ENCODE peak calls at places on chromosomes 12 and 14, in seven cellular contexts. One of them, this sample, is unnamed.

GRCh38 chr12:45989857-45990467 is 412 bp downstream of the SCAF11 start:
- DNase-seq in aorta: peak; percentile 89
- DNase-seq in neural progenitor cell: peak; percentile 72
- DNase-seq in psoas muscle: peak; percentile 72
- DNase-seq in uterus: peak; percentile 60
- DNase-seq in thoracic aorta: peak; percentile 6
- DNase-seq in AG04450: no peak
- DNase-seq in this sample: peak; percentile 75

GRCh38 chr14:92322516-92322915 is 449 bp upstream of the SLC24A4 start:
- DNase-seq in aorta: no peak
- DNase-seq in neural progenitor cell: peak; percentile 34
- DNase-seq in psoas muscle: no peak
- DNase-seq in uterus: no peak
- DNase-seq in thoracic aorta: no peak
- DNase-seq in AG04450: no peak
- DNase-seq in this sample: no peak

GRCh38 chr12:47786662-47786974 is 13.6 kb downstream of the SLC48A1 start:
- DNase-seq in aorta: no peak
- DNase-seq in neural progenitor cell: no peak
- DNase-seq in psoas muscle: no peak
- DNase-seq in uterus: no peak
- DNase-seq in thoracic aorta: no peak
- DNase-seq in AG04450: no peak
- DNase-seq in this sample: no peak

GRCh38 chr14:54106802-54107377 is 150.3 kb upstream of the BMP4 start:
- DNase-seq in aorta: no peak
- DNase-seq in neural progenitor cell: peak; percentile 24
- DNase-seq in psoas muscle: no peak
- DNase-seq in uterus: no peak
- DNase-seq in thoracic aorta: no peak
- DNase-seq in AG04450: no peak
- DNase-seq in this sample: no peak

GRCh38 chr12:122991623-122992275 is 11.3 kb downstream of the ARL6IP4 start:
- DNase-seq in aorta: no peak
- DNase-seq in neural progenitor cell: no peak
- DNase-seq in psoas muscle: peak; percentile 13
- DNase-seq in uterus: no peak
- DNase-seq in thoracic aorta: no peak
- DNase-seq in AG04450: no peak
- DNase-seq in this sample: no peak

GRCh38 chr14:33728010-33728498 is 222.8 kb downstream of the EGLN3 start:
- DNase-seq in aorta: no peak
- DNase-seq in neural progenitor cell: no peak
- DNase-seq in psoas muscle: no peak
- DNase-seq in uterus: no peak
- DNase-seq in thoracic aorta: no peak
- DNase-seq in AG04450: no peak
- DNase-seq in this sample: no peak

GRCh38 chr12:88628856-88629509 is 48.7 kb upstream of the KITLG start:
- DNase-seq in aorta: no peak
- DNase-seq in neural progenitor cell: no peak
- DNase-seq in psoas muscle: no peak
- DNase-seq in uterus: no peak
- DNase-seq in thoracic aorta: no peak
- DNase-seq in AG04450: no peak
- DNase-seq in this sample: no peak

GRCh38 chr14:36505193-36505815 is 14.7 kb downstream of the NKX2-1 start:
- DNase-seq in aorta: no peak
- DNase-seq in neural progenitor cell: peak; percentile 72
- DNase-seq in psoas muscle: no peak
- DNase-seq in uterus: no peak
- DNase-seq in thoracic aorta: no peak
- DNase-seq in AG04450: no peak
- DNase-seq in this sample: no peak

GRCh38 chr12:95953000-95953399 is 9.9 kb downstream of the AMDHD1 start:
- DNase-seq in aorta: no peak
- DNase-seq in neural progenitor cell: no peak
- DNase-seq in psoas muscle: no peak
- DNase-seq in uterus: no peak
- DNase-seq in thoracic aorta: no peak
- DNase-seq in AG04450: no peak
- DNase-seq in this sample: no peak

GRCh38 chr14:91466192-91466591 is 43.9 kb downstream of the PPP4R3A start:
- DNase-seq in aorta: no peak
- DNase-seq in neural progenitor cell: no peak
- DNase-seq in psoas muscle: no peak
- DNase-seq in uterus: no peak
- DNase-seq in thoracic aorta: no peak
- DNase-seq in AG04450: no peak
- DNase-seq in this sample: no peak

GRCh38 chr14:103105580-103106168 is 11.1 kb downstream of the EXOC3L4 start:
- DNase-seq in aorta: no peak
- DNase-seq in neural progenitor cell: no peak
- DNase-seq in psoas muscle: no peak
- DNase-seq in uterus: no peak
- DNase-seq in thoracic aorta: no peak
- DNase-seq in AG04450: no peak
- DNase-seq in this sample: no peak

GRCh38 chr12:98645572-98646067 is 530 bp downstream of the APAF1 start:
- DNase-seq in aorta: no peak
- DNase-seq in neural progenitor cell: peak; percentile 53
- DNase-seq in psoas muscle: no peak
- DNase-seq in uterus: peak; percentile 24
- DNase-seq in thoracic aorta: no peak
- DNase-seq in AG04450: no peak
- DNase-seq in this sample: no peak

GRCh38 chr12:75648856-75649255 is 137.4 kb upstream of the KRR1 start:
- DNase-seq in aorta: no peak
- DNase-seq in neural progenitor cell: no peak
- DNase-seq in psoas muscle: no peak
- DNase-seq in uterus: no peak
- DNase-seq in thoracic aorta: no peak
- DNase-seq in AG04450: no peak
- DNase-seq in this sample: no peak

GRCh38 chr12:75650989-75651695 is 139.7 kb upstream of the KRR1 start:
- DNase-seq in aorta: no peak
- DNase-seq in neural progenitor cell: no peak
- DNase-seq in psoas muscle: no peak
- DNase-seq in uterus: peak; percentile 51
- DNase-seq in thoracic aorta: no peak
- DNase-seq in AG04450: no peak
- DNase-seq in this sample: no peak

GRCh38 chr12:75655233-75655879 is 143.9 kb upstream of the KRR1 start:
- DNase-seq in aorta: no peak
- DNase-seq in neural progenitor cell: no peak
- DNase-seq in psoas muscle: no peak
- DNase-seq in uterus: no peak
- DNase-seq in thoracic aorta: no peak
- DNase-seq in AG04450: no peak
- DNase-seq in this sample: no peak

GRCh38 chr12:75646329-75646940 is 135.0 kb upstream of the KRR1 start:
- DNase-seq in aorta: no peak
- DNase-seq in neural progenitor cell: no peak
- DNase-seq in psoas muscle: no peak
- DNase-seq in uterus: no peak
- DNase-seq in thoracic aorta: no peak
- DNase-seq in AG04450: no peak
- DNase-seq in this sample: no peak

GRCh38 chr12:75650100-75650499 is 138.7 kb upstream of the KRR1 start:
- DNase-seq in aorta: no peak
- DNase-seq in neural progenitor cell: no peak
- DNase-seq in psoas muscle: no peak
- DNase-seq in uterus: no peak
- DNase-seq in thoracic aorta: no peak
- DNase-seq in AG04450: no peak
- DNase-seq in this sample: no peak
- H3K27ac ChIP-seq in aorta: no peak overlapping the region
- H3K27ac ChIP-seq in neural progenitor cell: no peak overlapping the region
- H3K27ac ChIP-seq in psoas muscle: no peak overlapping the region
- H3K27ac ChIP-seq in uterus: no peak overlapping the region
- H3K27ac ChIP-seq in thoracic aorta: no peak overlapping the region
- H3K27ac ChIP-seq in AG04450: no peak overlapping the region
- H3K27ac ChIP-seq in this sample: no peak overlapping the region

GRCh38 chr12:56863789-56864188 is 70.4 kb downstream of the SDR9C7 start:
- DNase-seq in aorta: no peak
- DNase-seq in neural progenitor cell: no peak
- DNase-seq in psoas muscle: no peak
- DNase-seq in uterus: no peak
- DNase-seq in thoracic aorta: no peak
- DNase-seq in AG04450: no peak
- DNase-seq in this sample: no peak
- H3K9me3 ChIP-seq in aorta: peaks cover 15% of the 10 kb centered on the region
- H3K9me3 ChIP-seq in neural progenitor cell: peaks cover 40% of the 10 kb centered on the region
- H3K9me3 ChIP-seq in psoas muscle: peaks cover 35% of the 10 kb centered on the region
- H3K9me3 ChIP-seq in uterus: peaks cover 23% of the 10 kb centered on the region
- H3K9me3 ChIP-seq in thoracic aorta: peaks cover 24% of the 10 kb centered on the region
- H3K9me3 ChIP-seq in AG04450: peaks cover 13% of the 10 kb centered on the region
- H3K9me3 ChIP-seq in this sample: peaks cover 79% of the 10 kb centered on the region

DNA sequence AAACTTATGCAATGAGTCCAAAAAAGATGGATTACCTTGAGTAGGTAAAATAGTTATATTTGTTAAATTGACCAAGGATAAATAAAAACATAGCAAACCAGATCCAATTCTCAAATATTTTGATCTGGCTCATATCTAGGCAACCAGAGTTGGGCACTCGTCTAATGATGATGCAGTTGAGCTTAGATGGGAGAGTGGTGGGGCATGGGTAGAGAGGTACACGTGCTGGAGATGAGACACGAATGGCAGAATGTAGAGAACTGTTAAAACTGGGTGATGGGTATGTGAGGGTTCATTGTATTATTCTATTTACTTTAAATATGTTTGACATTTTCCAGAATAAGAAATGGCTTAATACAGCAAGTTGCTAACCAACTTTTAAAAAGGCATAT is 7.6 kb upstream of the RNF34 start:
- DNase-seq in aorta: no peak
- DNase-seq in neural progenitor cell: no peak
- DNase-seq in psoas muscle: no peak
- DNase-seq in uterus: no peak
- DNase-seq in thoracic aorta: no peak
- DNase-seq in AG04450: no peak
- DNase-seq in this sample: no peak
- H3K27ac ChIP-seq in aorta: no peak overlapping the region
- H3K27ac ChIP-seq in neural progenitor cell: no peak overlapping the region
- H3K27ac ChIP-seq in psoas muscle: no peak overlapping the region
- H3K27ac ChIP-seq in uterus: no peak overlapping the region
- H3K27ac ChIP-seq in thoracic aorta: no peak overlapping the region
- H3K27ac ChIP-seq in AG04450: no peak overlapping the region
- H3K27ac ChIP-seq in this sample: no peak overlapping the region

DNA sequence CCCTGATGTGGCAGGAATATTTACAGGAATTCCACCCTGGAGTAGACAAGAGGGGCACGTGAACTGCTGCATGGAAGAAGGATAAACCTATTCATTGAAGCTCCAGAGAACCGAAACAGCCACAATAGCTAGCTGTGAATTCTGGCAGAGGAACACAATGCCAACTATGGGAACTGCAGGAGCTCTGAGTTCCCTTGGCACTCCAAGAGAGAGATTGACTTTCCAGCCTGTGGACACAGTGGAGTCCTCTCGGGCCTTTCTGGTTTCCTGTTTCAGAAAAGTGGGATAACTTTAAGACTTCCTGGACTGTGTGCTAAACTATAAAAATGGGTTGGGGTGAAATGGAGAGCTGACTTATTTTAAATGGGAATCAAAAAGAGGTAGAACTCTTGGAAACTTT is 11.9 kb downstream of the CACNA2D4 start:
- DNase-seq in aorta: no peak
- DNase-seq in neural progenitor cell: no peak
- DNase-seq in psoas muscle: no peak
- DNase-seq in uterus: no peak
- DNase-seq in thoracic aorta: no peak
- DNase-seq in AG04450: no peak
- DNase-seq in this sample: no peak
- H3K9me3 ChIP-seq in aorta: no peaks in the 10 kb centered on the region
- H3K9me3 ChIP-seq in neural progenitor cell: peaks cover 18% of the 10 kb centered on the region
- H3K9me3 ChIP-seq in psoas muscle: peaks cover 24% of the 10 kb centered on the region
- H3K9me3 ChIP-seq in uterus: peaks cover 9% of the 10 kb centered on the region
- H3K9me3 ChIP-seq in thoracic aorta: peaks cover 20% of the 10 kb centered on the region
- H3K9me3 ChIP-seq in AG04450: peaks cover 17% of the 10 kb centered on the region
- H3K9me3 ChIP-seq in this sample: peaks cover 53% of the 10 kb centered on the region

GRCh38 chr12:15540469-15540872 is 218.2 kb downstream of the PTPRO start:
- DNase-seq in aorta: no peak
- DNase-seq in neural progenitor cell: no peak
- DNase-seq in psoas muscle: no peak
- DNase-seq in uterus: no peak
- DNase-seq in thoracic aorta: no peak
- DNase-seq in AG04450: no peak
- DNase-seq in this sample: no peak
- H3K27ac ChIP-seq in aorta: no peak overlapping the region
- H3K27ac ChIP-seq in neural progenitor cell: no peak overlapping the region
- H3K27ac ChIP-seq in psoas muscle: no peak overlapping the region
- H3K27ac ChIP-seq in uterus: peak overlapping the region; percentile 92
- H3K27ac ChIP-seq in thoracic aorta: peak overlapping the region; percentile 88
- H3K27ac ChIP-seq in AG04450: peak overlapping the region; percentile 31
- H3K27ac ChIP-seq in this sample: no peak overlapping the region

GRCh38 chr14:64826845-64827244 is 52.9 kb downstream of the SPTB start:
- DNase-seq in aorta: no peak
- DNase-seq in neural progenitor cell: no peak
- DNase-seq in psoas muscle: peak; percentile 50
- DNase-seq in uterus: no peak
- DNase-seq in thoracic aorta: no peak
- DNase-seq in AG04450: no peak
- DNase-seq in this sample: no peak

GRCh38 chr14:64830961-64831360 is 48.7 kb downstream of the SPTB start:
- DNase-seq in aorta: no peak
- DNase-seq in neural progenitor cell: no peak
- DNase-seq in psoas muscle: no peak
- DNase-seq in uterus: no peak
- DNase-seq in thoracic aorta: no peak
- DNase-seq in AG04450: no peak
- DNase-seq in this sample: no peak

GRCh38 chr14:64826333-64826732 is 53.4 kb downstream of the SPTB start:
- DNase-seq in aorta: no peak
- DNase-seq in neural progenitor cell: no peak
- DNase-seq in psoas muscle: no peak
- DNase-seq in uterus: no peak
- DNase-seq in thoracic aorta: no peak
- DNase-seq in AG04450: no peak
- DNase-seq in this sample: no peak

GRCh38 chr14:64825498-64825897 is 54.2 kb downstream of the SPTB start:
- DNase-seq in aorta: no peak
- DNase-seq in neural progenitor cell: no peak
- DNase-seq in psoas muscle: peak; percentile 69
- DNase-seq in uterus: no peak
- DNase-seq in thoracic aorta: no peak
- DNase-seq in AG04450: no peak
- DNase-seq in this sample: no peak

DNA sequence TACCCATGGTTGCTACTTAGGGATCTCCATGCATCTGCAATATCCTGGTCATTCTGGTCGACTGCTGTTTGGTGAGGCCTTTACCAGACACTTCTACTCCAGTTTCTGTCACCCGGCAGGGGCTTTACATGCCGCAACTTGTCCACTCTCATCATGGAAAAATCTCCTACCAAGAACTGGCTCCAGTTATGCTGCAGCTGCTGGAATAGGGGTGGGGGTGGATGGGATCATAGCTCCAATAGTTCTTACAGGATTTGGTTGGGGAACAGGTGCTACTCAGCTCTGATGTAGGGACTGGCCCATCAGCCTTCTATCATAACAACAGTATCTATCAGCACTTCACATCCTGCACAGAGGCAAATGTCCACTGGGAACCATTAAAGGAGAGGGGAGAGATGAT is 51.6 kb downstream of the SPTB start:
- DNase-seq in aorta: no peak
- DNase-seq in neural progenitor cell: no peak
- DNase-seq in psoas muscle: no peak
- DNase-seq in uterus: no peak
- DNase-seq in thoracic aorta: no peak
- DNase-seq in AG04450: no peak
- DNase-seq in this sample: no peak
- H3K9me3 ChIP-seq in aorta: no peaks in the 10 kb centered on the region
- H3K9me3 ChIP-seq in neural progenitor cell: no peaks in the 10 kb centered on the region
- H3K9me3 ChIP-seq in psoas muscle: no peaks in the 10 kb centered on the region
- H3K9me3 ChIP-seq in uterus: no peaks in the 10 kb centered on the region
- H3K9me3 ChIP-seq in thoracic aorta: no peaks in the 10 kb centered on the region
- H3K9me3 ChIP-seq in AG04450: no peaks in the 10 kb centered on the region
- H3K9me3 ChIP-seq in this sample: no peaks in the 10 kb centered on the region

This sample was measured in left ventricle myocardium inferior.